ENCODE peak calls at places on chromosomes 2 and 18, in seven cellular contexts. One of them, this sample, is unnamed.
A peak's percentile ranks its signal among the peaks of the same experiment; 100 is the strongest.

GRCh38 chr2:164722604-164723338 is 101.5 kb upstream of the GRB14 start:
- DNase-seq in HCT116: no peak
- DNase-seq in heart left ventricle: no peak
- DNase-seq in breast epithelium: no peak
- DNase-seq in mesothelial cell of epicardium: no peak
- DNase-seq in IMR-90: no peak
- DNase-seq in colonic mucosa: no peak
- DNase-seq in this sample: no peak

GRCh38 chr18:41096504-41096903 is 858.5 kb upstream of the PIK3C3 start:
- DNase-seq in HCT116: no peak
- DNase-seq in heart left ventricle: no peak
- DNase-seq in breast epithelium: no peak
- DNase-seq in mesothelial cell of epicardium: no peak
- DNase-seq in IMR-90: peak; percentile 42
- DNase-seq in colonic mucosa: no peak
- DNase-seq in this sample: peak; percentile 25

GRCh38 chr18:58310517-58310916 is 266.5 kb downstream of the NEDD4L start:
- DNase-seq in HCT116: no peak
- DNase-seq in heart left ventricle: peak; percentile 38
- DNase-seq in breast epithelium: no peak
- DNase-seq in mesothelial cell of epicardium: no peak
- DNase-seq in IMR-90: no peak
- DNase-seq in colonic mucosa: peak; percentile 89
- DNase-seq in this sample: no peak

GRCh38 chr2:170214309-170214902 is 36.5 kb downstream of the MYO3B start:
- DNase-seq in HCT116: no peak
- DNase-seq in heart left ventricle: no peak
- DNase-seq in breast epithelium: no peak
- DNase-seq in mesothelial cell of epicardium: no peak
- DNase-seq in IMR-90: no peak
- DNase-seq in colonic mucosa: no peak
- DNase-seq in this sample: no peak

GRCh38 chr2:15673919-15674636 is 82.4 kb downstream of the DDX1 start:
- DNase-seq in HCT116: peak; percentile 6
- DNase-seq in heart left ventricle: no peak
- DNase-seq in breast epithelium: no peak
- DNase-seq in mesothelial cell of epicardium: no peak
- DNase-seq in IMR-90: peak; percentile 8
- DNase-seq in colonic mucosa: no peak
- DNase-seq in this sample: peak; percentile 36

GRCh38 chr2:72024451-72025175 is 123.0 kb downstream of the CYP26B1 start:
- DNase-seq in HCT116: no peak
- DNase-seq in heart left ventricle: no peak
- DNase-seq in breast epithelium: no peak
- DNase-seq in mesothelial cell of epicardium: no peak
- DNase-seq in IMR-90: no peak
- DNase-seq in colonic mucosa: peak; percentile 8
- DNase-seq in this sample: no peak

GRCh38 chr2:104793971-104794370 is 59.9 kb upstream of the POU3F3 start:
- DNase-seq in HCT116: no peak
- DNase-seq in heart left ventricle: no peak
- DNase-seq in breast epithelium: no peak
- DNase-seq in mesothelial cell of epicardium: no peak
- DNase-seq in IMR-90: no peak
- DNase-seq in colonic mucosa: no peak
- DNase-seq in this sample: peak; percentile 73

GRCh38 chr18:62767321-62767720 is 52.0 kb downstream of the PHLPP1 start:
- DNase-seq in HCT116: no peak
- DNase-seq in heart left ventricle: no peak
- DNase-seq in breast epithelium: no peak
- DNase-seq in mesothelial cell of epicardium: no peak
- DNase-seq in IMR-90: no peak
- DNase-seq in colonic mucosa: no peak
- DNase-seq in this sample: peak; percentile 40

GRCh38 chr2:152407204-152407721 is 72.3 kb downstream of the FMNL2 start:
- DNase-seq in HCT116: no peak
- DNase-seq in heart left ventricle: peak; percentile 45
- DNase-seq in breast epithelium: no peak
- DNase-seq in mesothelial cell of epicardium: no peak
- DNase-seq in IMR-90: peak; percentile 54
- DNase-seq in colonic mucosa: peak; percentile 63
- DNase-seq in this sample: peak; percentile 54

GRCh38 chr18:58993260-58993659 is 128.6 kb downstream of the ZNF532 start:
- DNase-seq in HCT116: no peak
- DNase-seq in heart left ventricle: peak; percentile 33
- DNase-seq in breast epithelium: no peak
- DNase-seq in mesothelial cell of epicardium: no peak
- DNase-seq in IMR-90: peak; percentile 90
- DNase-seq in colonic mucosa: no peak
- DNase-seq in this sample: peak; percentile 93

GRCh38 chr2:191582355-191582754 is 95.6 kb upstream of the NABP1 start:
- DNase-seq in HCT116: no peak
- DNase-seq in heart left ventricle: no peak
- DNase-seq in breast epithelium: no peak
- DNase-seq in mesothelial cell of epicardium: no peak
- DNase-seq in IMR-90: peak; percentile 87
- DNase-seq in colonic mucosa: no peak
- DNase-seq in this sample: peak; percentile 96

GRCh38 chr2:242054881-242055801 is 185.6 kb downstream of the RTP5 start:
- DNase-seq in HCT116: no peak
- DNase-seq in heart left ventricle: no peak
- DNase-seq in breast epithelium: no peak
- DNase-seq in mesothelial cell of epicardium: no peak
- DNase-seq in IMR-90: no peak
- DNase-seq in colonic mucosa: peak; percentile 13
- DNase-seq in this sample: no peak

GRCh38 chr2:129796801-129797488 is 182.5 kb upstream of the RAB6C start:
- DNase-seq in HCT116: no peak
- DNase-seq in heart left ventricle: no peak
- DNase-seq in breast epithelium: no peak
- DNase-seq in mesothelial cell of epicardium: no peak
- DNase-seq in IMR-90: no peak
- DNase-seq in colonic mucosa: no peak
- DNase-seq in this sample: no peak

GRCh38 chr2:200863655-200864205 is 728 bp downstream of the CLK1 start:
- DNase-seq in HCT116: no peak
- DNase-seq in heart left ventricle: no peak
- DNase-seq in breast epithelium: no peak
- DNase-seq in mesothelial cell of epicardium: no peak
- DNase-seq in IMR-90: no peak
- DNase-seq in colonic mucosa: peak; percentile 33
- DNase-seq in this sample: no peak

GRCh38 chr2:235216901-235217300 is 265.1 kb downstream of the SH3BP4 start:
- DNase-seq in HCT116: no peak
- DNase-seq in heart left ventricle: no peak
- DNase-seq in breast epithelium: no peak
- DNase-seq in mesothelial cell of epicardium: no peak
- DNase-seq in IMR-90: peak; percentile 4
- DNase-seq in colonic mucosa: no peak
- DNase-seq in this sample: peak; percentile 39

DNA sequence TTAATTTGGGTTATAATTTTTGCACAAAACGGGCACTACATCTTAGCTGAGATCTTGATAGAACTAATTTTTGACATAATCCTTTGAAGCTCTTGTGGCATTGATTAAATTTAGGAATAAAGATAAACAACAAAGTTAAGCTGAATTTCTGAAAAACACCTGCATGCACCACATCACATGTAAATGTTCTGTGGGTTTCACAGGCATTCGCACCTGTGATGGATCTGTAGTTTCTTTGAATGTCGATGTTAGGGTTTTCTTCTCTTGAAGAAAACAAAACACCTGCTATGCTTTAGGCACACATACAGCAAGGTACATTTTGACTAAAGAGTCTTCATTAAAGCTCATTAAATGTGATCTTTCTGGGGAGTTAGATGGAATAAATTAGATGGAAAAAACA is 60.3 kb downstream of the RPIA start:
- DNase-seq in HCT116: no peak
- DNase-seq in heart left ventricle: no peak
- DNase-seq in breast epithelium: no peak
- DNase-seq in mesothelial cell of epicardium: no peak
- DNase-seq in IMR-90: no peak
- DNase-seq in colonic mucosa: no peak
- DNase-seq in this sample: no peak
- TF ChIP-seq CTCF in HCT116: no peak
- TF ChIP-seq CTCF in heart left ventricle: no peak
- TF ChIP-seq CTCF in breast epithelium: no peak
- TF ChIP-seq CTCF in mesothelial cell of epicardium: no peak
- TF ChIP-seq CTCF in IMR-90: no peak
- TF ChIP-seq CTCF in colonic mucosa: no peak
- TF ChIP-seq CTCF in this sample: no peak

GRCh38 chr2:8542381-8543064 is 139.3 kb upstream of the ID2 start:
- DNase-seq in HCT116: no peak
- DNase-seq in heart left ventricle: no peak
- DNase-seq in breast epithelium: no peak
- DNase-seq in mesothelial cell of epicardium: peak; percentile 3
- DNase-seq in IMR-90: no peak
- DNase-seq in colonic mucosa: no peak
- DNase-seq in this sample: no peak
- TF ChIP-seq CTCF in HCT116: no peak
- TF ChIP-seq CTCF in heart left ventricle: no peak
- TF ChIP-seq CTCF in breast epithelium: no peak
- TF ChIP-seq CTCF in mesothelial cell of epicardium: no peak
- TF ChIP-seq CTCF in IMR-90: no peak
- TF ChIP-seq CTCF in colonic mucosa: no peak
- TF ChIP-seq CTCF in this sample: no peak

GRCh38 chr18:6397931-6398566 is 16.7 kb downstream of the L3MBTL4 start:
- DNase-seq in HCT116: no peak
- DNase-seq in heart left ventricle: no peak
- DNase-seq in breast epithelium: no peak
- DNase-seq in mesothelial cell of epicardium: no peak
- DNase-seq in IMR-90: no peak
- DNase-seq in colonic mucosa: no peak
- DNase-seq in this sample: no peak
- TF ChIP-seq CTCF in HCT116: no peak
- TF ChIP-seq CTCF in heart left ventricle: no peak
- TF ChIP-seq CTCF in breast epithelium: no peak
- TF ChIP-seq CTCF in mesothelial cell of epicardium: no peak
- TF ChIP-seq CTCF in IMR-90: no peak
- TF ChIP-seq CTCF in colonic mucosa: no peak
- TF ChIP-seq CTCF in this sample: no peak

GRCh38 chr2:122451697-122452096 is 696.2 kb downstream of the TSN start:
- DNase-seq in HCT116: no peak
- DNase-seq in heart left ventricle: no peak
- DNase-seq in breast epithelium: no peak
- DNase-seq in mesothelial cell of epicardium: no peak
- DNase-seq in IMR-90: no peak
- DNase-seq in colonic mucosa: no peak
- DNase-seq in this sample: no peak

GRCh38 chr2:122447237-122447636 is 691.8 kb downstream of the TSN start:
- DNase-seq in HCT116: no peak
- DNase-seq in heart left ventricle: no peak
- DNase-seq in breast epithelium: no peak
- DNase-seq in mesothelial cell of epicardium: no peak
- DNase-seq in IMR-90: no peak
- DNase-seq in colonic mucosa: no peak
- DNase-seq in this sample: no peak

GRCh38 chr2:122446761-122447160 is 691.3 kb downstream of the TSN start:
- DNase-seq in HCT116: no peak
- DNase-seq in heart left ventricle: no peak
- DNase-seq in breast epithelium: no peak
- DNase-seq in mesothelial cell of epicardium: no peak
- DNase-seq in IMR-90: no peak
- DNase-seq in colonic mucosa: no peak
- DNase-seq in this sample: no peak

DNA sequence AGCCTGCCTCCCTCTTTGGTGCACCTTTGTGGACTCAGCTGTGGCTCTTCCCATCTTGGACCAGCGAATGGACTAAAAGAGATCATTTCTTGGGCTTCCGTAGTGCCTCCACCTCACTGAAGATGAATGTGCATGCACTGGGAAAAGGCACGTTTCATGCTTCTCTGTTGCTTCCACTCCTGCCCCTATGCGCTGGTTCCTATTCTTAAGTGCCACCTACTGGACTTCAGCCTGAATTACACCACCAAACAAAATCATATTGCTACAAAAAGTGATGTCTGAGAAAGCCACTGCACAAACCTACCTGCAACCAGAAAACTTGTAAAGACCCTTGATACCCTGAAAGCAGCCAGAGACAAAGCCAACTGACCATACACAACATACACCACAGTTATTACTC is 695.6 kb downstream of the TSN start:
- DNase-seq in HCT116: no peak
- DNase-seq in heart left ventricle: no peak
- DNase-seq in breast epithelium: no peak
- DNase-seq in mesothelial cell of epicardium: no peak
- DNase-seq in IMR-90: peak; percentile 21
- DNase-seq in colonic mucosa: no peak
- DNase-seq in this sample: peak; percentile 35
- TF ChIP-seq CTCF in HCT116: peak; percentile 54
- TF ChIP-seq CTCF in heart left ventricle: peak; percentile 25
- TF ChIP-seq CTCF in breast epithelium: no peak
- TF ChIP-seq CTCF in mesothelial cell of epicardium: peak; percentile 44
- TF ChIP-seq CTCF in IMR-90: peak; percentile 62
- TF ChIP-seq CTCF in colonic mucosa: peak; percentile 32
- TF ChIP-seq CTCF in this sample: peak; percentile 69

DNA sequence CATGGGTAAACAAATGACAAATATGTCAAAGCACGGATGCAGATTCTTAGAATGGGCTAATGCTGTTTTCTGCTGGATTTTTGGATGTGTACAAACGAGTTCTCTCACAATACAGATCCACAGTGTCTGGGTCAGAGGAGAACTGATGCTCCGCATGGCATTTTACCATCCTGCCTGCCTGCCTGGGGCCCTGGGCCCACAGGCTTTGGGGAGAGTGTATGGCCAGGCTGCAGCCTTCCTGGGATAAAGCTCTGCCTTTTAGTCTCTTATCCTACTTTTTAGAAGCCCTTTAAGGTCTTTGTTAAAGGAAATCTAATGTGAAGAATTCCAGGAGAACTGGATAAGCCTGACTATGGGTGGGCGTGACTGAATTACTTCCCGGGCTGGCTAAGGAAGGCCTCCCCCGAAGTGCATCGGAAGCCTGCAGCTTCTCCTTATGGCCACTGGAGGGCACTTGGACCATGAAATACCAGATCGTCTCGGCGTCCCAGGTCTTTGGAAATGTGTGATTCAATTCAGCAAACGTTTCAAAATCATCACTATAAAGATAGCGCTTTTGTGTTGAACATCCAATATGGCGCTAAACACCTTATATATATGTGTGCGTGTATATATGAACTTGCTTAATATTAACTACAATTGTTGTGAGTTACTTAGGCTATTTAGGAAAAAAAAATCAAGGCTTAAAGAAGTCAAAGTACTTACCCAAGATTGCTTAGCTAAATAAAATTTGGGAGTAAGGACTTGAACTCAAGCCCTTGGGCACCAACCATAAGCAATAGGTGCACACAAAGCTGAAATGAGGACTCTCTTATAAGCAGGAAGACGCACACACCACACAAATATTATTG is 15.2 kb upstream of the DNPEP start:
- DNase-seq in HCT116: peak; percentile 79
- DNase-seq in heart left ventricle: peak; percentile 63
- DNase-seq in breast epithelium: no peak
- DNase-seq in mesothelial cell of epicardium: no peak
- DNase-seq in IMR-90: peak; percentile 88
- DNase-seq in colonic mucosa: peak; percentile 65
- DNase-seq in this sample: peak; percentile 84
- TF ChIP-seq CTCF in HCT116: peak; percentile 98
- TF ChIP-seq CTCF in heart left ventricle: peak; percentile 93
- TF ChIP-seq CTCF in breast epithelium: peak; percentile 87
- TF ChIP-seq CTCF in mesothelial cell of epicardium: peak; percentile 80
- TF ChIP-seq CTCF in IMR-90: peak; percentile 98
- TF ChIP-seq CTCF in colonic mucosa: peak; percentile 89
- TF ChIP-seq CTCF in this sample: peak; percentile 98

This sample was measured in AG10803.